ENCODE peak calls at places on chromosome 4, in eight cellular contexts. One of them, this sample, is unnamed.

GRCh38 chr4:189436207-189436606 is 504.5 kb upstream of the FRG1 start:
- DNase-seq in right atrium auricular region: no peak
- DNase-seq in cardiac muscle cell: no peak
- DNase-seq in tibial nerve: no peak
- DNase-seq in fibroblast of lung: no peak
- DNase-seq in CD4-positive, alpha-beta T cell: no peak
- DNase-seq in adrenal gland: no peak
- DNase-seq in psoas muscle: no peak
- DNase-seq in this sample: no peak

GRCh38 chr4:78749972-78750727 is 26.0 kb upstream of the BMP2K start:
- DNase-seq in fibroblast of lung: no peak
- DNase-seq in tibial nerve: no peak
- DNase-seq in CD4-positive, alpha-beta T cell: no peak
- DNase-seq in adrenal gland: no peak
- DNase-seq in cardiac muscle cell: no peak
- DNase-seq in right atrium auricular region: no peak
- DNase-seq in psoas muscle: no peak
- DNase-seq in this sample: no peak

GRCh38 chr4:43337707-43338106 is 445.2 kb downstream of the GRXCR1 start:
- DNase-seq in fibroblast of lung: peak; percentile 82
- DNase-seq in psoas muscle: no peak
- DNase-seq in adrenal gland: no peak
- DNase-seq in tibial nerve: no peak
- DNase-seq in right atrium auricular region: no peak
- DNase-seq in CD4-positive, alpha-beta T cell: no peak
- DNase-seq in cardiac muscle cell: peak; percentile 20
- DNase-seq in this sample: no peak

GRCh38 chr4:126957555-126958440 is 675.0 kb upstream of the INTU start:
- DNase-seq in fibroblast of lung: peak; percentile 39
- DNase-seq in CD4-positive, alpha-beta T cell: no peak
- DNase-seq in adrenal gland: no peak
- DNase-seq in psoas muscle: no peak
- DNase-seq in tibial nerve: no peak
- DNase-seq in cardiac muscle cell: peak; percentile 58
- DNase-seq in right atrium auricular region: no peak
- DNase-seq in this sample: no peak

GRCh38 chr4:143455211-143455610 is 58.3 kb upstream of the SMARCA5 start:
- DNase-seq in right atrium auricular region: no peak
- DNase-seq in fibroblast of lung: peak; percentile 49
- DNase-seq in tibial nerve: no peak
- DNase-seq in cardiac muscle cell: peak; percentile 43
- DNase-seq in psoas muscle: no peak
- DNase-seq in adrenal gland: no peak
- DNase-seq in CD4-positive, alpha-beta T cell: no peak
- DNase-seq in this sample: no peak

GRCh38 chr4:142663828-142664227 is 182.3 kb downstream of the INPP4B start:
- DNase-seq in fibroblast of lung: peak; percentile 64
- DNase-seq in right atrium auricular region: no peak
- DNase-seq in CD4-positive, alpha-beta T cell: no peak
- DNase-seq in adrenal gland: no peak
- DNase-seq in psoas muscle: no peak
- DNase-seq in tibial nerve: no peak
- DNase-seq in cardiac muscle cell: no peak
- DNase-seq in this sample: no peak

GRCh38 chr4:184409911-184410692 is 64.2 kb downstream of the IRF2 start:
- DNase-seq in adrenal gland: no peak
- DNase-seq in psoas muscle: no peak
- DNase-seq in CD4-positive, alpha-beta T cell: no peak
- DNase-seq in fibroblast of lung: no peak
- DNase-seq in right atrium auricular region: no peak
- DNase-seq in tibial nerve: no peak
- DNase-seq in cardiac muscle cell: no peak
- DNase-seq in this sample: no peak

GRCh38 chr4:83599183-83599582 is 63.3 kb downstream of the GPAT3 start:
- DNase-seq in CD4-positive, alpha-beta T cell: no peak
- DNase-seq in adrenal gland: no peak
- DNase-seq in fibroblast of lung: peak; percentile 57
- DNase-seq in psoas muscle: no peak
- DNase-seq in tibial nerve: no peak
- DNase-seq in cardiac muscle cell: peak; percentile 58
- DNase-seq in right atrium auricular region: no peak
- DNase-seq in this sample: no peak

GRCh38 chr4:124710911-124711310 is 1.6 kb downstream of the ANKRD50 start:
- DNase-seq in right atrium auricular region: no peak
- DNase-seq in fibroblast of lung: peak; percentile 27
- DNase-seq in CD4-positive, alpha-beta T cell: no peak
- DNase-seq in cardiac muscle cell: peak; percentile 28
- DNase-seq in adrenal gland: no peak
- DNase-seq in psoas muscle: peak; percentile 11
- DNase-seq in tibial nerve: no peak
- DNase-seq in this sample: no peak

GRCh38 chr4:157702821-157703220 is 470.0 kb downstream of the GASK1B start:
- DNase-seq in psoas muscle: no peak
- DNase-seq in fibroblast of lung: no peak
- DNase-seq in adrenal gland: no peak
- DNase-seq in right atrium auricular region: no peak
- DNase-seq in cardiac muscle cell: no peak
- DNase-seq in tibial nerve: no peak
- DNase-seq in CD4-positive, alpha-beta T cell: no peak
- DNase-seq in this sample: no peak

GRCh38 chr4:41749650-41750049 is 1.1 kb upstream of the PHOX2B start:
- DNase-seq in psoas muscle: no peak
- DNase-seq in right atrium auricular region: no peak
- DNase-seq in CD4-positive, alpha-beta T cell: no peak
- DNase-seq in tibial nerve: no peak
- DNase-seq in adrenal gland: no peak
- DNase-seq in cardiac muscle cell: no peak
- DNase-seq in fibroblast of lung: no peak
- DNase-seq in this sample: no peak

GRCh38 chr4:113086172-113086695 is 36.8 kb downstream of the ANK2 start:
- DNase-seq in fibroblast of lung: no peak
- DNase-seq in adrenal gland: no peak
- DNase-seq in cardiac muscle cell: peak; percentile 4
- DNase-seq in CD4-positive, alpha-beta T cell: no peak
- DNase-seq in tibial nerve: no peak
- DNase-seq in psoas muscle: no peak
- DNase-seq in right atrium auricular region: no peak
- DNase-seq in this sample: no peak

GRCh38 chr4:153039542-153040185 is 103.5 kb downstream of the FHDC1 start:
- DNase-seq in CD4-positive, alpha-beta T cell: no peak
- DNase-seq in psoas muscle: no peak
- DNase-seq in adrenal gland: no peak
- DNase-seq in tibial nerve: no peak
- DNase-seq in fibroblast of lung: no peak
- DNase-seq in right atrium auricular region: no peak
- DNase-seq in cardiac muscle cell: peak; percentile 0
- DNase-seq in this sample: no peak

GRCh38 chr4:153036931-153037330 is 100.8 kb downstream of the FHDC1 start:
- DNase-seq in cardiac muscle cell: peak; percentile 5
- DNase-seq in right atrium auricular region: no peak
- DNase-seq in fibroblast of lung: no peak
- DNase-seq in adrenal gland: no peak
- DNase-seq in psoas muscle: no peak
- DNase-seq in tibial nerve: no peak
- DNase-seq in CD4-positive, alpha-beta T cell: no peak
- DNase-seq in this sample: no peak

GRCh38 chr4:153038493-153039311 is 102.6 kb downstream of the FHDC1 start:
- DNase-seq in CD4-positive, alpha-beta T cell: no peak
- DNase-seq in right atrium auricular region: no peak
- DNase-seq in psoas muscle: no peak
- DNase-seq in adrenal gland: no peak
- DNase-seq in cardiac muscle cell: no peak
- DNase-seq in tibial nerve: no peak
- DNase-seq in fibroblast of lung: no peak
- DNase-seq in this sample: no peak

GRCh38 chr4:153042757-153043156 is 106.6 kb downstream of the FHDC1 start:
- DNase-seq in CD4-positive, alpha-beta T cell: no peak
- DNase-seq in fibroblast of lung: no peak
- DNase-seq in tibial nerve: no peak
- DNase-seq in cardiac muscle cell: no peak
- DNase-seq in adrenal gland: no peak
- DNase-seq in right atrium auricular region: no peak
- DNase-seq in psoas muscle: no peak
- DNase-seq in this sample: no peak

DNA sequence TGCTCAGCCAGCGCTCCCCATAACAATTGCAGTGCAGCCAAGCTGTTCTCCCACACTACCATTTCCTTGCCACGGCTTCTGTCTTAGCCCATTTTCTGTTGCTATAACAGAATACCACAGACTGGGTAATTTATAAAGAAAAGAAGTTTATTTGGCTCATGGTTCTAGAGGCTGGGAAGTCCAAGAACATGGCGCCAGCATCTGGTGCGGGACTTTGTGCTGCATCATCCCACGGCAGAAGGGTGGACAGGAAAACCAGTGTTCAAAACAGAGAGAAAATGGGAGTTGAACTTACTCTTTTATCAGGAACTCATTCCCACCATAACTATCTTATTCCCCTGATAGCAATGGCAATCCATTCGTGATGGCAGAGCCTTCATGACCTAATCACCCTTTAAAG is 104.6 kb downstream of the FHDC1 start:
- DNase-seq in psoas muscle: no peak
- DNase-seq in tibial nerve: no peak
- DNase-seq in CD4-positive, alpha-beta T cell: no peak
- DNase-seq in fibroblast of lung: no peak
- DNase-seq in cardiac muscle cell: no peak
- DNase-seq in adrenal gland: no peak
- DNase-seq in right atrium auricular region: no peak
- DNase-seq in this sample: no peak
- H3K27ac ChIP-seq in psoas muscle: no peak overlapping the region
- H3K27ac ChIP-seq in tibial nerve: no peak overlapping the region
- H3K27ac ChIP-seq in CD4-positive, alpha-beta T cell: no peak overlapping the region
- H3K27ac ChIP-seq in fibroblast of lung: no peak overlapping the region
- H3K27ac ChIP-seq in cardiac muscle cell: no peak overlapping the region
- H3K27ac ChIP-seq in adrenal gland: no peak overlapping the region
- H3K27ac ChIP-seq in right atrium auricular region: no peak overlapping the region
- H3K27ac ChIP-seq in this sample: no peak overlapping the region

GRCh38 chr4:153530996-153531375 is 64.8 kb downstream of the TMEM131L start:
- DNase-seq in adrenal gland: no peak
- DNase-seq in cardiac muscle cell: no peak
- DNase-seq in right atrium auricular region: no peak
- DNase-seq in psoas muscle: no peak
- DNase-seq in tibial nerve: no peak
- DNase-seq in CD4-positive, alpha-beta T cell: no peak
- DNase-seq in fibroblast of lung: no peak
- DNase-seq in this sample: no peak
- TF ChIP-seq CTCF in adrenal gland: no peak
- TF ChIP-seq CTCF in cardiac muscle cell: peak; percentile 19
- TF ChIP-seq CTCF in right atrium auricular region: no peak
- TF ChIP-seq CTCF in psoas muscle: no peak
- TF ChIP-seq CTCF in tibial nerve: no peak
- TF ChIP-seq CTCF in CD4-positive, alpha-beta T cell: no peak
- TF ChIP-seq CTCF in fibroblast of lung: peak; percentile 28
- TF ChIP-seq CTCF in this sample: no peak

GRCh38 chr4:8129785-8130184 is 28.8 kb downstream of the ABLIM2 start:
- DNase-seq in CD4-positive, alpha-beta T cell: no peak
- DNase-seq in fibroblast of lung: no peak
- DNase-seq in psoas muscle: no peak
- DNase-seq in adrenal gland: no peak
- DNase-seq in right atrium auricular region: no peak
- DNase-seq in tibial nerve: no peak
- DNase-seq in cardiac muscle cell: no peak
- DNase-seq in this sample: no peak
- H3K27me3 ChIP-seq in CD4-positive, alpha-beta T cell: no peaks in the 10 kb centered on the region
- H3K27me3 ChIP-seq in fibroblast of lung: no peaks in the 10 kb centered on the region
- H3K27me3 ChIP-seq in psoas muscle: no peaks in the 10 kb centered on the region
- H3K27me3 ChIP-seq in adrenal gland: no peaks in the 10 kb centered on the region
- H3K27me3 ChIP-seq in right atrium auricular region: no peaks in the 10 kb centered on the region
- H3K27me3 ChIP-seq in tibial nerve: no peaks in the 10 kb centered on the region
- H3K27me3 ChIP-seq in cardiac muscle cell: no peaks in the 10 kb centered on the region
- H3K27me3 ChIP-seq in this sample: no peaks in the 10 kb centered on the region

GRCh38 chr4:39617534-39617933 is 21.1 kb downstream of the SMIM14 start:
- DNase-seq in cardiac muscle cell: no peak
- DNase-seq in psoas muscle: no peak
- DNase-seq in adrenal gland: no peak
- DNase-seq in fibroblast of lung: no peak
- DNase-seq in tibial nerve: no peak
- DNase-seq in right atrium auricular region: no peak
- DNase-seq in CD4-positive, alpha-beta T cell: no peak
- DNase-seq in this sample: no peak
- H3K27ac ChIP-seq in cardiac muscle cell: no peak overlapping the region
- H3K27ac ChIP-seq in psoas muscle: no peak overlapping the region
- H3K27ac ChIP-seq in adrenal gland: no peak overlapping the region
- H3K27ac ChIP-seq in fibroblast of lung: no peak overlapping the region
- H3K27ac ChIP-seq in tibial nerve: no peak overlapping the region
- H3K27ac ChIP-seq in right atrium auricular region: no peak overlapping the region
- H3K27ac ChIP-seq in CD4-positive, alpha-beta T cell: no peak overlapping the region
- H3K27ac ChIP-seq in this sample: no peak overlapping the region

GRCh38 chr4:56627375-56627774 is 53.7 kb downstream of the HOPX start:
- DNase-seq in fibroblast of lung: no peak
- DNase-seq in cardiac muscle cell: no peak
- DNase-seq in right atrium auricular region: no peak
- DNase-seq in CD4-positive, alpha-beta T cell: no peak
- DNase-seq in adrenal gland: no peak
- DNase-seq in psoas muscle: no peak
- DNase-seq in tibial nerve: no peak
- DNase-seq in this sample: no peak
- TF ChIP-seq CTCF in fibroblast of lung: no peak
- TF ChIP-seq CTCF in cardiac muscle cell: no peak
- TF ChIP-seq CTCF in right atrium auricular region: no peak
- TF ChIP-seq CTCF in CD4-positive, alpha-beta T cell: no peak
- TF ChIP-seq CTCF in adrenal gland: no peak
- TF ChIP-seq CTCF in psoas muscle: no peak
- TF ChIP-seq CTCF in tibial nerve: no peak
- TF ChIP-seq CTCF in this sample: no peak

GRCh38 chr4:1866095-1866755 is 5.0 kb upstream of the NSD2 start:
- DNase-seq in psoas muscle: no peak
- DNase-seq in cardiac muscle cell: no peak
- DNase-seq in CD4-positive, alpha-beta T cell: no peak
- DNase-seq in tibial nerve: no peak
- DNase-seq in fibroblast of lung: no peak
- DNase-seq in right atrium auricular region: no peak
- DNase-seq in adrenal gland: no peak
- DNase-seq in this sample: no peak
- H3K27me3 ChIP-seq in psoas muscle: peaks cover 39% of the 10 kb centered on the region
- H3K27me3 ChIP-seq in cardiac muscle cell: peaks cover 16% of the 10 kb centered on the region
- H3K27me3 ChIP-seq in CD4-positive, alpha-beta T cell: no peaks in the 10 kb centered on the region
- H3K27me3 ChIP-seq in tibial nerve: no peaks in the 10 kb centered on the region
- H3K27me3 ChIP-seq in fibroblast of lung: no peaks in the 10 kb centered on the region
- H3K27me3 ChIP-seq in right atrium auricular region: no peaks in the 10 kb centered on the region
- H3K27me3 ChIP-seq in adrenal gland: no peaks in the 10 kb centered on the region
- H3K27me3 ChIP-seq in this sample: no peaks in the 10 kb centered on the region